ENCODE peak calls at places on chromosome 18, in seven cellular contexts. Z is cardiac muscle cell, F is ovary, B is IMR-90, T is OCI-LY7, U is testis, V is trophoblast cell. J is an unnamed sample.

GRCh38 chr18:55419132-55419938 is 168.7 kb downstream of the TCF4 start:
- DNase-seq in Z (peak; percentile 16), V (no peak), F (no peak), B (peak; percentile 54), U (no peak), T (no peak), J (no peak)

GRCh38 chr18:76803814-76804213 is 18.5 kb upstream of the ZNF236 start:
- DNase-seq in V (peak; percentile 37), B (peak; percentile 52), T (peak; percentile 56), U (peak; percentile 82), Z (peak; percentile 71), F (peak; percentile 65), J (peak; percentile 86)

GRCh38 chr18:26489881-26490280 is 58.5 kb downstream of the KCTD1 start:
- DNase-seq in V (no peak), F (no peak), B (peak; percentile 19), U (no peak), T (no peak), Z (no peak), J (no peak)

GRCh38 chr18:27142891-27143290 is 42.2 kb downstream of the CHST9 start:
- DNase-seq in F (no peak), B (no peak), T (no peak), U (no peak), Z (no peak), V (no peak), J (no peak)

GRCh38 chr18:11752116-11752911 is 63.2 kb downstream of the GNAL start:
- DNase-seq in F (no peak), B (peak; percentile 30), V (peak; percentile 21), U (peak; percentile 32), Z (peak; percentile 61), T (no peak), J (peak; percentile 12)

GRCh38 chr18:76610933-76611749 is 116.1 kb upstream of the ZNF516 start:
- DNase-seq in Z (no peak), F (peak; percentile 44), T (no peak), B (peak; percentile 61), V (no peak), U (peak; percentile 44), J (no peak)

GRCh38 chr18:48428494-48429177 is 19.5 kb upstream of the ZBTB7C start:
- DNase-seq in F (no peak), T (no peak), V (no peak), U (no peak), B (no peak), Z (no peak), J (no peak)

GRCh38 chr18:79405019-79405780 is 9.5 kb downstream of the NFATC1 start:
- DNase-seq in V (no peak), T (no peak), Z (no peak), B (no peak), U (no peak), F (peak; percentile 34), J (no peak)

GRCh38 chr18:11996907-11997306 is 15.6 kb downstream of the IMPA2 start:
- DNase-seq in U (no peak), V (no peak), Z (no peak), F (no peak), B (no peak), T (no peak), J (no peak)

GRCh38 chr18:11112218-11112750 is 37.1 kb downstream of the PIEZO2 start:
- DNase-seq in T (no peak), Z (no peak), V (no peak), U (no peak), F (no peak), B (peak; percentile 86), J (no peak)

GRCh38 chr18:47163241-47163640 is 12.9 kb downstream of the IER3IP1 start:
- DNase-seq in Z (no peak), V (peak; percentile 44), B (peak; percentile 87), U (no peak), F (no peak), T (no peak), J (no peak)

GRCh38 chr18:47168913-47169312 is 7.3 kb downstream of the IER3IP1 start:
- DNase-seq in F (no peak), T (no peak), V (no peak), U (no peak), B (no peak), Z (no peak), J (no peak)

GRCh38 chr18:47172476-47172875 is 3.7 kb downstream of the IER3IP1 start:
- DNase-seq in Z (no peak), V (no peak), T (no peak), U (no peak), B (peak; percentile 35), F (no peak), J (no peak)

GRCh38 chr18:47166235-47166634 is 9.9 kb downstream of the IER3IP1 start:
- DNase-seq in T (no peak), F (no peak), V (no peak), B (no peak), Z (peak; percentile 58), U (no peak), J (no peak)

DNA sequence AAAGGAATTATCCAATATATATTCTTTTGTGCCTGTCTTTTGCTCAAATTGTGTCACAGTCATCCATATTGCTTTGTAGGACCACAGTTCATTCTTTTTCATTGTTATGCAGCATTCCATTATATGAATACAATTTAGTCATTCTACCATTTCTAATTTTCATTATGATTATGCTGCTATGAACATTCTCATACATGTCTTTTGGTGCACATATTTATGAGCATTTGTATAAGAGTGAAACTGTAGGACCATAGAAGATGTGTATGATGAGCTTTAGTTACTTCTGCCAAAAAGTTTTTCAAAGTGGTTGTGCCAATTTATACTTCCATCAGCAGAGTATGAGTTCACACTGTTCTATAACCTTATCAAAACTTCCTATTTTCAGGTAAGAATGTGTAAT is 7.7 kb downstream of the IER3IP1 start:
- DNase-seq in Z (no peak), V (no peak), B (no peak), T (no peak), F (no peak), U (no peak), J (no peak)
- H3K4me1 ChIP-seq in Z (peaks cover 31% of the 10 kb centered on the region), V (no peaks in the 10 kb centered on the region), B (peaks cover 2% of the 10 kb centered on the region), T (no peaks in the 10 kb centered on the region), F (peaks cover 5% of the 10 kb centered on the region), U (no peaks in the 10 kb centered on the region), J (no peaks in the 10 kb centered on the region)

GRCh38 chr18:21038201-21038600 is 73.4 kb downstream of the ROCK1 start:
- DNase-seq in V (no peak), U (no peak), T (no peak), B (no peak), Z (no peak), F (no peak), J (peak; percentile 50)
- H3K36me3 ChIP-seq in V (peaks cover 3% of the 10 kb centered on the region), U (no peaks in the 10 kb centered on the region), T (peaks cover 86% of the 10 kb centered on the region), B (peaks cover 4% of the 10 kb centered on the region), Z (peaks cover 29% of the 10 kb centered on the region), F (no peaks in the 10 kb centered on the region), J (no peaks in the 10 kb centered on the region)

DNA sequence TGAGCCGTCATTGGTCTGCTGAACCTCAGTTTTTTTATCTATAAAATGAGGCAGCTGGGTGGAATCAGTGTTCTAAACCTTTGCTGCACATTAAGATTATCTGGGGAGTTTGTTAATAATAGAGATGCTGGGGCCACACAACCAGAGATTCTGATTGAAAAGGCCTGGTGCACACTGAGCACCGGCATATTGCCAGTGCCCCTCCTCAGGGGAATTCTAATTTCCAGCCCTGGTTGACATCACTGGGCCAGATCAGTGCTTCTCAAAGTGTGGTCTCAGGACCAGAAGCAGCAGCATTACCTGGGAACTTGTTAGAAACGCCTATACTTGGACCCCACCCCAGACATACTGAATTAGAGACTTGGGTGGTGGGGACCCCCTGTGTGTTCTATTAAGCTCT is 112.5 kb downstream of the SETBP1 start:
- DNase-seq in B (no peak), T (no peak), F (no peak), U (no peak), Z (no peak), V (no peak), J (no peak)
- H3K4me1 ChIP-seq in B (peaks cover 3% of the 10 kb centered on the region), T (peaks cover 3% of the 10 kb centered on the region), F (peaks cover 21% of the 10 kb centered on the region), U (peaks cover 28% of the 10 kb centered on the region), Z (peaks cover 75% of the 10 kb centered on the region), V (peaks cover 22% of the 10 kb centered on the region), J (peaks cover 11% of the 10 kb centered on the region)

DNA sequence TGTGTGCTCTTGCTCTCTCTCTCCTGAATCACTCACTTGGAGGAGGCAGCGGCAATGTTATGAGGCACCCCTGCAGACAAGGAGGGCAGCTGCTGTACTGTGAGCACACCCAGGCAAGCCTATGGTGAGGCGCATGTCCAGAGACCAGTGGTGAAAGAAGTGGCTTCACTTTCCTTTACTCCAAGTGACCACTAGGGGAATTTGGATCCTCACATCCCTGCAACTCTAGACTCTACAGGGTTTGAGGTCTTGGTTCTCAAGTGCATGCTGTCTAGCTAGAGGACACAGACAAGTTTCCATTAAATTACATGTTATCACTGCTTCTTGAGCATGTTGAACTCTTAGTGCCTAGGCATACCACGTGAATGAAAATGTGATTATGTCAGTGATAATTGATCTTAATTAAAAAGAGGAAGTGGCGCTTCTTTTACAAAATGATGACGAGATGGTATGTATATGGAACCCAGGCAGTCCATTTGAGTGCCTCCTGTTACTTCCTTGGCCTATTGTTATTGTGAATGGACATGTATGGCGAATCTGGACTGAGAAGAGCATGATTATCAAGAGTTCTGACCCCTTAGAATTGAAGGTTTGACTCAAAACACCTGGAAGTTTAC is 181.0 kb upstream of the CDH2 start:
- DNase-seq in T (no peak), U (no peak), B (no peak), Z (peak; percentile 6), F (no peak), V (no peak), J (peak; percentile 15)
- H3K36me3 ChIP-seq in T (no peaks in the 10 kb centered on the region), U (no peaks in the 10 kb centered on the region), B (no peaks in the 10 kb centered on the region), Z (no peaks in the 10 kb centered on the region), F (no peaks in the 10 kb centered on the region), V (no peaks in the 10 kb centered on the region), J (no peaks in the 10 kb centered on the region)

GRCh38 chr18:51038110-51038509 is 8.1 kb downstream of the SMAD4 start:
- DNase-seq in F (no peak), V (no peak), B (no peak), T (no peak), U (no peak), Z (no peak), J (no peak)
- H3K4me1 ChIP-seq in F (peaks cover 21% of the 10 kb centered on the region), V (no peaks in the 10 kb centered on the region), B (peaks cover 6% of the 10 kb centered on the region), T (no peaks in the 10 kb centered on the region), U (peaks cover 56% of the 10 kb centered on the region), Z (peaks cover 13% of the 10 kb centered on the region), J (peaks cover 31% of the 10 kb centered on the region)

GRCh38 chr18:59345556-59345955 is 13.5 kb downstream of the LMAN1 start:
- DNase-seq in U (no peak), B (peak; percentile 16), T (no peak), V (no peak), Z (no peak), F (no peak), J (no peak)
- H3K36me3 ChIP-seq in U (no peaks in the 10 kb centered on the region), B (peaks cover 24% of the 10 kb centered on the region), T (peaks cover 93% of the 10 kb centered on the region), V (peaks cover 13% of the 10 kb centered on the region), Z (peaks cover 57% of the 10 kb centered on the region), F (no peaks in the 10 kb centered on the region), J (peaks cover 93% of the 10 kb centered on the region)